ENCODE peak calls at places on chromosomes 6 and 20, in seven cellular contexts. One of them, this sample, is unnamed.

GRCh38 chr6:105014954-105015353 is 58.0 kb downstream of the LIN28B start:
- DNase-seq in lower lobe of right lung: no peak
- DNase-seq in bronchial epithelial cell: no peak
- DNase-seq in A549: no peak
- DNase-seq in IMR-90: no peak
- DNase-seq in brain microvascular endothelial cell: no peak
- DNase-seq in uterus: no peak
- DNase-seq in this sample: no peak

GRCh38 chr20:13384132-13384531 is 163.1 kb downstream of the ISM1 start:
- DNase-seq in lower lobe of right lung: no peak
- DNase-seq in bronchial epithelial cell: no peak
- DNase-seq in A549: no peak
- DNase-seq in IMR-90: no peak
- DNase-seq in brain microvascular endothelial cell: no peak
- DNase-seq in uterus: no peak
- DNase-seq in this sample: no peak

GRCh38 chr6:30399390-30400058 is 54.6 kb downstream of the RPP21 start:
- DNase-seq in lower lobe of right lung: no peak
- DNase-seq in bronchial epithelial cell: peak
- DNase-seq in A549: no peak
- DNase-seq in IMR-90: peak
- DNase-seq in brain microvascular endothelial cell: no peak
- DNase-seq in uterus: no peak
- DNase-seq in this sample: peak

GRCh38 chr20:58855506-58856314 is 3.2 kb downstream of the GNAS start:
- DNase-seq in lower lobe of right lung: no peak
- DNase-seq in bronchial epithelial cell: peak
- DNase-seq in A549: no peak
- DNase-seq in IMR-90: no peak
- DNase-seq in brain microvascular endothelial cell: no peak
- DNase-seq in uterus: no peak
- DNase-seq in this sample: no peak

GRCh38 chr6:125773387-125774341 is 17.1 kb upstream of the NCOA7 start:
- DNase-seq in lower lobe of right lung: no peak
- DNase-seq in bronchial epithelial cell: no peak
- DNase-seq in A549: no peak
- DNase-seq in IMR-90: no peak
- DNase-seq in brain microvascular endothelial cell: no peak
- DNase-seq in uterus: no peak
- DNase-seq in this sample: peak

GRCh38 chr6:82363368-82364086 is at the start of gene TPBG:
- DNase-seq in lower lobe of right lung: peak
- DNase-seq in bronchial epithelial cell: peak
- DNase-seq in A549: peak
- DNase-seq in IMR-90: peak
- DNase-seq in brain microvascular endothelial cell: peak
- DNase-seq in uterus: peak
- DNase-seq in this sample: peak

GRCh38 chr20:3865887-3866407 is 19.3 kb downstream of the MAVS start:
- DNase-seq in lower lobe of right lung: no peak
- DNase-seq in bronchial epithelial cell: no peak
- DNase-seq in A549: no peak
- DNase-seq in IMR-90: no peak
- DNase-seq in brain microvascular endothelial cell: no peak
- DNase-seq in uterus: no peak
- DNase-seq in this sample: no peak

GRCh38 chr6:161547617-161548016 is 273.8 kb upstream of the AGPAT4 start:
- DNase-seq in lower lobe of right lung: no peak
- DNase-seq in bronchial epithelial cell: no peak
- DNase-seq in A549: peak
- DNase-seq in IMR-90: no peak
- DNase-seq in brain microvascular endothelial cell: no peak
- DNase-seq in uterus: no peak
- DNase-seq in this sample: peak

GRCh38 chr20:826695-827323 is 6.7 kb upstream of the FAM110A start:
- DNase-seq in lower lobe of right lung: no peak
- DNase-seq in bronchial epithelial cell: no peak
- DNase-seq in A549: no peak
- DNase-seq in IMR-90: no peak
- DNase-seq in brain microvascular endothelial cell: no peak
- DNase-seq in uterus: no peak
- DNase-seq in this sample: no peak

GRCh38 chr20:51541189-51542032 is 1.1 kb downstream of the NFATC2 start:
- DNase-seq in lower lobe of right lung: peak
- DNase-seq in bronchial epithelial cell: peak
- DNase-seq in A549: no peak
- DNase-seq in IMR-90: peak
- DNase-seq in brain microvascular endothelial cell: peak
- DNase-seq in uterus: peak
- DNase-seq in this sample: peak

GRCh38 chr6:34204693-34205092 is 32.0 kb upstream of the HMGA1 start:
- DNase-seq in lower lobe of right lung: no peak
- DNase-seq in bronchial epithelial cell: no peak
- DNase-seq in A549: no peak
- DNase-seq in IMR-90: no peak
- DNase-seq in brain microvascular endothelial cell: no peak
- DNase-seq in uterus: no peak
- DNase-seq in this sample: no peak

GRCh38 chr6:111658445-111659154 is 52.9 kb upstream of the TRAF3IP2 start:
- DNase-seq in lower lobe of right lung: no peak
- DNase-seq in bronchial epithelial cell: peak
- DNase-seq in A549: no peak
- DNase-seq in IMR-90: peak
- DNase-seq in brain microvascular endothelial cell: no peak
- DNase-seq in uterus: peak
- DNase-seq in this sample: peak

GRCh38 chr20:44745560-44746366 is at the start of gene KCNK15:
- DNase-seq in lower lobe of right lung: no peak
- DNase-seq in bronchial epithelial cell: no peak
- DNase-seq in A549: no peak
- DNase-seq in IMR-90: peak
- DNase-seq in brain microvascular endothelial cell: no peak
- DNase-seq in uterus: peak
- DNase-seq in this sample: no peak

DNA sequence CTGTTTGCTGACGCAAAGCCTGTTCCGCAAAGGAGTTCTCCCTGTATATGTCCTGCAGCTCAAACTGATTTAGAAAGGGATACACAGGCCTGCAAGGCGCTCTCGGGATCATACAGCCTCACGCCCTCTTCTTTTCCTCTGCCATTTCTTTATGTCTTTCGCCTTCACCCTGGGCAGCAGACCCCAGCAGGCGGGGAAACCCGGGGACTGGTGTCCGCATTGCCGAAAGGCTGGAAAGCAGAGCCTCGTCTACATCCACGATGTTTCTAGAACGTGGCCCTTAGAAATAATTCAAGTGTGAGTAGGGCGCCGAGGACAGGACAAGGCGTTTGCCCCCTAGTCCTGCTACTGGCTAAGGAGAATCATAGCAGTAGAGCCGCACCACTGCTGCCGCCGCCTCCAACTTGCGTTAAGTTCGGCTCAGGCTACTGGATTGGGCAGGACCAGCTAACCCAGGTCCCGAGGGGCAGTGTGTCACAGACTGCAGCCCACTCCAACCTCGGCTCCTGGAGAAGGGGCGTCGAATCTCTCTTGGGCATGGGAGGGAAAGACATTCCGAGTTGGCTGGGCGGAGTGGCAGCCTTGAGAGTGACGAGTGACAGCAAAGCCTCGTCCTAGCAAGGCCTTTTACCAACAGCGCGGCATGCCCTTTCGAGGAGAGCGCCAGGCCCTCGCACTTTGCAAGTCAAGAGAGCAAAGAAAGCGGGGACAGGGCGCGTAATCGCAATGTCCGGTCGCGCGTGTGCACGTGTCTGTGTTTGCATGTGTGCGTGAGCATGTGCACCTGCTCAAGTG is 2.6 kb upstream of the TBX18 start:
- DNase-seq in lower lobe of right lung: no peak
- DNase-seq in bronchial epithelial cell: no peak
- DNase-seq in A549: no peak
- DNase-seq in IMR-90: no peak
- DNase-seq in brain microvascular endothelial cell: no peak
- DNase-seq in uterus: no peak
- DNase-seq in this sample: no peak
- H3K4me3 ChIP-seq in lower lobe of right lung: no peak
- H3K4me3 ChIP-seq in bronchial epithelial cell: no peak
- H3K4me3 ChIP-seq in A549: no peak
- H3K4me3 ChIP-seq in IMR-90: no peak
- H3K4me3 ChIP-seq in brain microvascular endothelial cell: no peak
- H3K4me3 ChIP-seq in uterus: no peak
- H3K4me3 ChIP-seq in this sample: no peak

GRCh38 chr20:60867589-60867988 is 384.5 kb upstream of the CDH4 start:
- DNase-seq in lower lobe of right lung: no peak
- DNase-seq in bronchial epithelial cell: no peak
- DNase-seq in A549: no peak
- DNase-seq in IMR-90: no peak
- DNase-seq in brain microvascular endothelial cell: no peak
- DNase-seq in uterus: no peak
- DNase-seq in this sample: no peak
- TF ChIP-seq CTCF in lower lobe of right lung: no peak
- TF ChIP-seq CTCF in bronchial epithelial cell: no peak
- TF ChIP-seq CTCF in A549: no peak
- TF ChIP-seq CTCF in IMR-90: no peak
- TF ChIP-seq CTCF in brain microvascular endothelial cell: no peak
- TF ChIP-seq CTCF in uterus: no peak
- TF ChIP-seq CTCF in this sample: no peak

GRCh38 chr6:26250806-26251075 is 114.3 kb upstream of the BTN3A2 start:
- DNase-seq in lower lobe of right lung: no peak
- DNase-seq in bronchial epithelial cell: no peak
- DNase-seq in A549: no peak
- DNase-seq in IMR-90: peak
- DNase-seq in brain microvascular endothelial cell: peak
- DNase-seq in uterus: no peak
- DNase-seq in this sample: no peak

GRCh38 chr6:26251354-26252081 is 113.5 kb upstream of the BTN3A2 start:
- DNase-seq in lower lobe of right lung: peak
- DNase-seq in bronchial epithelial cell: peak
- DNase-seq in A549: no peak
- DNase-seq in IMR-90: peak
- DNase-seq in brain microvascular endothelial cell: peak
- DNase-seq in uterus: no peak
- DNase-seq in this sample: peak

GRCh38 chr6:26257272-26257671 is 107.7 kb upstream of the BTN3A2 start:
- DNase-seq in lower lobe of right lung: no peak
- DNase-seq in bronchial epithelial cell: no peak
- DNase-seq in A549: no peak
- DNase-seq in IMR-90: no peak
- DNase-seq in brain microvascular endothelial cell: no peak
- DNase-seq in uterus: no peak
- DNase-seq in this sample: no peak

GRCh38 chr6:26258199-26258977 is 106.6 kb upstream of the BTN3A2 start:
- DNase-seq in lower lobe of right lung: no peak
- DNase-seq in bronchial epithelial cell: peak
- DNase-seq in A549: no peak
- DNase-seq in IMR-90: no peak
- DNase-seq in brain microvascular endothelial cell: no peak
- DNase-seq in uterus: no peak
- DNase-seq in this sample: no peak

DNA sequence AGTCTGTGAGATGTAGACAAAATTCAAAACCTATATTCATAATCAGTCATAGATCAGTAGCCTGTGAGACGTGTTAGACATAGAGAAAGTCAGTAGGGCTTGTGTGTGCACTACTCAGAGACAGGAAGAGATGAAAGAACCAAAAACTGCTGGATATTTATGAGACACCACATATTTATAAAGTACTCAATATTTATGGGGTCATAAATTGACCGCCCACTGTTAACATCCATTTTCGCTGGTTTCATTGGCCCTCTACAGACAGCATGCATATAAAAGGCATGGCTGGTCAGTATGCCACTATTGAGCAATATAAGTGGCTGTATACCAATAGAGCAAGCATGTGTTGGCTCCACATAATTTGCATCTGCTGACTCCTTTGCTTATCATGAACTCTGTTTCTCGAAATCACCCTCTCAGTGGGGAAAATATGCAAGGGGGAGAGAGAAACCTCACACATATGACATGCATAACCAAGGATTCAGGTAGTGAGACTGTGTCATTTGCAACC is 110.3 kb upstream of the BTN3A2 start:
- DNase-seq in lower lobe of right lung: no peak
- DNase-seq in bronchial epithelial cell: no peak
- DNase-seq in A549: no peak
- DNase-seq in IMR-90: no peak
- DNase-seq in brain microvascular endothelial cell: no peak
- DNase-seq in uterus: no peak
- DNase-seq in this sample: no peak
- H3K4me3 ChIP-seq in lower lobe of right lung: no peak
- H3K4me3 ChIP-seq in bronchial epithelial cell: no peak
- H3K4me3 ChIP-seq in A549: no peak
- H3K4me3 ChIP-seq in IMR-90: no peak
- H3K4me3 ChIP-seq in brain microvascular endothelial cell: no peak
- H3K4me3 ChIP-seq in uterus: no peak
- H3K4me3 ChIP-seq in this sample: no peak

GRCh38 chr20:56630506-56631317 is 1.6 kb downstream of the TFAP2C start:
- DNase-seq in lower lobe of right lung: no peak
- DNase-seq in bronchial epithelial cell: no peak
- DNase-seq in A549: peak
- DNase-seq in IMR-90: no peak
- DNase-seq in brain microvascular endothelial cell: no peak
- DNase-seq in uterus: no peak
- DNase-seq in this sample: peak
- TF ChIP-seq CTCF in lower lobe of right lung: no peak
- TF ChIP-seq CTCF in bronchial epithelial cell: no peak
- TF ChIP-seq CTCF in A549: peak
- TF ChIP-seq CTCF in IMR-90: no peak
- TF ChIP-seq CTCF in brain microvascular endothelial cell: no peak
- TF ChIP-seq CTCF in uterus: no peak
- TF ChIP-seq CTCF in this sample: no peak

GRCh38 chr20:53580376-53581111 is 13.1 kb downstream of the ZNF217 start:
- DNase-seq in lower lobe of right lung: no peak
- DNase-seq in bronchial epithelial cell: no peak
- DNase-seq in A549: no peak
- DNase-seq in IMR-90: no peak
- DNase-seq in brain microvascular endothelial cell: no peak
- DNase-seq in uterus: no peak
- DNase-seq in this sample: no peak
- H3K4me3 ChIP-seq in lower lobe of right lung: peak
- H3K4me3 ChIP-seq in bronchial epithelial cell: no peak
- H3K4me3 ChIP-seq in A549: peak
- H3K4me3 ChIP-seq in IMR-90: no peak
- H3K4me3 ChIP-seq in brain microvascular endothelial cell: no peak
- H3K4me3 ChIP-seq in uterus: no peak
- H3K4me3 ChIP-seq in this sample: peak

GRCh38 chr6:169212436-169212835 is 41.2 kb downstream of the THBS2 start:
- DNase-seq in lower lobe of right lung: no peak
- DNase-seq in bronchial epithelial cell: no peak
- DNase-seq in A549: no peak
- DNase-seq in IMR-90: no peak
- DNase-seq in brain microvascular endothelial cell: no peak
- DNase-seq in uterus: no peak
- DNase-seq in this sample: no peak

GRCh38 chr6:169215201-169215661 is 38.4 kb downstream of the THBS2 start:
- DNase-seq in lower lobe of right lung: no peak
- DNase-seq in bronchial epithelial cell: no peak
- DNase-seq in A549: no peak
- DNase-seq in IMR-90: peak
- DNase-seq in brain microvascular endothelial cell: no peak
- DNase-seq in uterus: no peak
- DNase-seq in this sample: peak

GRCh38 chr6:169211881-169212280 is 41.8 kb downstream of the THBS2 start:
- DNase-seq in lower lobe of right lung: no peak
- DNase-seq in bronchial epithelial cell: no peak
- DNase-seq in A549: no peak
- DNase-seq in IMR-90: no peak
- DNase-seq in brain microvascular endothelial cell: no peak
- DNase-seq in uterus: no peak
- DNase-seq in this sample: no peak

GRCh38 chr6:169213814-169214520 is 39.7 kb downstream of the THBS2 start:
- DNase-seq in lower lobe of right lung: no peak
- DNase-seq in bronchial epithelial cell: no peak
- DNase-seq in A549: no peak
- DNase-seq in IMR-90: no peak
- DNase-seq in brain microvascular endothelial cell: no peak
- DNase-seq in uterus: no peak
- DNase-seq in this sample: no peak

GRCh38 chr6:169212897-169213813 is 40.5 kb downstream of the THBS2 start:
- DNase-seq in lower lobe of right lung: peak
- DNase-seq in bronchial epithelial cell: peak
- DNase-seq in A549: peak
- DNase-seq in IMR-90: peak
- DNase-seq in brain microvascular endothelial cell: peak
- DNase-seq in uterus: peak
- DNase-seq in this sample: peak
- TF ChIP-seq CTCF in lower lobe of right lung: peak
- TF ChIP-seq CTCF in bronchial epithelial cell: no peak
- TF ChIP-seq CTCF in A549: no peak
- TF ChIP-seq CTCF in IMR-90: peak
- TF ChIP-seq CTCF in brain microvascular endothelial cell: peak
- TF ChIP-seq CTCF in uterus: peak
- TF ChIP-seq CTCF in this sample: peak

This sample was measured in AG10803.